ENCODE peak calls at places on chromosomes 16 and 17, in eight cellular contexts. M, O, P, Z, X, L, W and G are unnamed samples.
A peak's percentile ranks its signal among the peaks of the same experiment; 100 is the strongest.

GRCh38 chr16:64590516-64590915 is 531.3 kb downstream of the CDH11 start:
- DNase-seq in X (no peak), L (no peak), M (no peak), Z (no peak), W (no peak), O (no peak), P (no peak), G (no peak)

GRCh38 chr17:48478224-48479013 is 48.4 kb upstream of the SKAP1 start:
- DNase-seq in W (no peak), L (no peak), X (no peak), Z (peak; percentile 84), O (no peak), P (no peak), M (no peak), G (no peak)

GRCh38 chr17:8056232-8056975 is 17.5 kb downstream of the ALOX15B start:
- DNase-seq in X (no peak), L (peak; percentile 78), P (peak; percentile 81), M (no peak), O (peak; percentile 84), Z (peak; percentile 44), W (no peak), G (peak; percentile 57)

GRCh38 chr16:11097094-11097781 is 152.9 kb downstream of the CLEC16A start:
- DNase-seq in O (no peak), X (no peak), Z (no peak), P (no peak), M (no peak), L (no peak), W (peak; percentile 64), G (no peak)

GRCh38 chr16:77221482-77221881 is 22.3 kb downstream of the SYCE1L start:
- DNase-seq in X (no peak), W (no peak), M (no peak), O (no peak), P (no peak), L (no peak), Z (no peak), G (no peak)

GRCh38 chr17:51371732-51372151 is 111.4 kb downstream of the UTP18 start:
- DNase-seq in P (no peak), O (peak; percentile 34), Z (peak; percentile 28), X (peak; percentile 87), W (peak; percentile 85), M (peak; percentile 84), L (no peak), G (no peak)

GRCh38 chr17:40846515-40847155 is 20.4 kb downstream of the KRT12 start:
- DNase-seq in Z (no peak), P (no peak), M (no peak), L (no peak), O (no peak), W (no peak), X (no peak), G (no peak)

GRCh38 chr16:84449156-84450140 is 55.0 kb downstream of the MEAK7 start:
- DNase-seq in M (no peak), W (no peak), L (peak; percentile 67), O (peak; percentile 29), P (peak; percentile 5), Z (no peak), X (no peak), G (peak; percentile 71)

GRCh38 chr16:57538235-57538711 is 1.9 kb upstream of the CCDC102A start:
- DNase-seq in W (no peak), P (peak; percentile 23), M (no peak), L (peak; percentile 57), Z (no peak), O (no peak), X (no peak), G (no peak)

GRCh38 chr16:85686912-85687591 is 1.7 kb downstream of the GINS2 start:
- DNase-seq in P (no peak), Z (no peak), W (no peak), M (no peak), O (no peak), L (peak; percentile 54), X (no peak), G (peak; percentile 67)

GRCh38 chr17:5282639-5283217 is 644 bp downstream of the RABEP1 start:
- DNase-seq in O (no peak), L (no peak), W (no peak), M (no peak), X (peak; percentile 12), P (no peak), Z (no peak), G (peak; percentile 15)

GRCh38 chr16:27769561-27770222 is 219.7 kb downstream of the KATNIP start:
- DNase-seq in O (no peak), P (no peak), X (no peak), L (peak; percentile 71), Z (no peak), W (no peak), M (peak; percentile 80), G (no peak)

DNA sequence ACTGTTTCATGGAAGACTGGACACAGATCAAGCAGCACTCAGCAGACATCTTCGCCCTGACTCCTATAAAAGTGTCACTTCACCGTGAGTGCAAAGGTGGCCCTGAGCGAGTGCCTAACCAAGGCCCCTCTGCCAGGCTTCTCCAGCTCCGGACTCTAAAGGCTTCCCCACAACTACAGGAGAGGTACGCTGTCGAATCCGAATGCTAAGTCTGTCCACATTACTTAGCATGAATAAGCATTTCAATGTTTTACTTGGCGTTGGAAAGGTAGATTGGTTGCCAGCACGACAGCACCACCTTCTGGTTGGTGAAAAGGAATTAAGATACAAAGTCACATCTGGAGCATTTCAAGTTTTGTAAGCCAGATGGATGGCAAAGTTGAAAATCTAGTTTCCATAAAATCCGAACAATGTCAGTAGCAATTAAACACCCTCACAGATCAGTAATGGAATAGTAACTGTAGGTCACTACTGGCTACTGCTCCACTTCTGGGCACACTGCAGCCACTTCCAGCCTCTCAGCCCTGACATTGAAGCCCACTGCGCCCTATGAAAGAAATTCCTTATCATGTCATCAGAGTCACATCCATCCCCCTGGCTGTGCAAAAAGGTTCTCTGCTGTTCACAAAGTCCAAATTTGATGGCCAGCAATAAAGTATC is 100.9 kb downstream of the PARN start:
- DNase-seq in Z (peak; percentile 81), L (no peak), M (peak; percentile 66), P (peak; percentile 77), W (peak; percentile 61), X (peak; percentile 90), O (peak; percentile 81), G (peak; percentile 78)
- TF ChIP-seq POLR2AphosphoS5 in Z (no peak), L (no peak), M (no peak), P (peak; percentile 71), W (no peak), X (no peak), O (peak; percentile 94), G (peak; percentile 42)

GRCh38 chr17:79833110-79833450 is 6.2 kb downstream of the CBX4 start:
- DNase-seq in M (no peak), P (no peak), W (no peak), L (no peak), X (no peak), O (no peak), Z (no peak), G (no peak)

GRCh38 chr17:79835470-79835899 is 3.8 kb downstream of the CBX4 start:
- DNase-seq in P (no peak), Z (no peak), L (peak; percentile 81), M (no peak), X (peak; percentile 64), O (no peak), W (peak; percentile 65), G (no peak)

GRCh38 chr17:79833744-79834574 is 5.3 kb downstream of the CBX4 start:
- DNase-seq in O (no peak), W (no peak), P (no peak), M (no peak), L (peak; percentile 78), Z (no peak), X (peak; percentile 62), G (no peak)

GRCh38 chr17:79835953-79836951 is 3.0 kb downstream of the CBX4 start:
- DNase-seq in Z (no peak), P (peak; percentile 90), L (peak; percentile 85), O (peak; percentile 71), M (peak; percentile 42), X (peak; percentile 99), W (no peak), G (peak; percentile 87)

GRCh38 chr17:79834575-79835469 is 4.4 kb downstream of the CBX4 start:
- DNase-seq in M (no peak), X (peak; percentile 81), Z (no peak), O (no peak), P (no peak), W (peak; percentile 84), L (peak; percentile 82), G (no peak)
- H3K4me1 ChIP-seq in M (peaks cover 46% of the 10 kb centered on the region), X (peaks cover 47% of the 10 kb centered on the region), Z (peaks cover 13% of the 10 kb centered on the region), O (peaks cover 28% of the 10 kb centered on the region), P (peaks cover 64% of the 10 kb centered on the region), W (peaks cover 15% of the 10 kb centered on the region), L (peaks cover 66% of the 10 kb centered on the region), G (peaks cover 62% of the 10 kb centered on the region)

GRCh38 chr17:1624650-1625049 is 4.0 kb downstream of the SLC43A2 start:
- DNase-seq in P (no peak), M (no peak), X (no peak), O (no peak), Z (no peak), L (no peak), W (no peak), G (no peak)

GRCh38 chr17:1625507-1626080 is 3.0 kb downstream of the SLC43A2 start:
- DNase-seq in M (no peak), Z (no peak), W (no peak), X (no peak), P (peak; percentile 54), L (no peak), O (no peak), G (no peak)

GRCh38 chr17:1625053-1625452 is 3.6 kb downstream of the SLC43A2 start:
- DNase-seq in W (no peak), X (no peak), P (no peak), M (no peak), O (no peak), Z (no peak), L (no peak), G (no peak)

GRCh38 chr17:1627219-1627986 is 1.2 kb downstream of the SLC43A2 start:
- DNase-seq in M (no peak), L (peak; percentile 87), W (no peak), Z (no peak), O (no peak), P (no peak), X (peak; percentile 56), G (peak; percentile 44)

DNA sequence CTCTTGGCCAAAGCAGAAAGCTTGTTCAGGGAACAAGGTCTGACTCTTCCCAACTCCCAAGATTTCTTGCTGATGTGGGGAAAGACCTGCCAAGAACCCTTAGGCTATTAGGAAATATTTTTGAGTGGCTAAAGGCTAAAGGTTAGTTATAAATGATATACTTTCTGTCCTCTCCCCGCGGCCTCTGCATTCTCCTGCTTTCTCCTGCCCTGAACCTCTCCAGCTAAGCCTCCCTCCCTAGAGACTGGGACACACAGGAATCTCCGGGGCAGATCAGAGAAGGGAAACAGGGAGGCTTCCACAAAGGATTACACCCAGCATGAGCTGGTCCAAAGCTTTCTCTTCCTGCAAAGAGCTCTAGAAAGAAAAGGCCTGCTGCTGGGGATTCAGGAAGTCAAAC is 2.3 kb downstream of the SLC43A2 start:
- DNase-seq in L (no peak), O (no peak), M (no peak), P (no peak), Z (no peak), W (no peak), X (no peak), G (no peak)
- H3K27ac ChIP-seq in L (peak overlapping the region; percentile 98), O (no peak overlapping the region), M (no peak overlapping the region), P (peak overlapping the region; percentile 91), Z (no peak overlapping the region), W (no peak overlapping the region), X (no peak overlapping the region), G (peak overlapping the region; percentile 92)

DNA sequence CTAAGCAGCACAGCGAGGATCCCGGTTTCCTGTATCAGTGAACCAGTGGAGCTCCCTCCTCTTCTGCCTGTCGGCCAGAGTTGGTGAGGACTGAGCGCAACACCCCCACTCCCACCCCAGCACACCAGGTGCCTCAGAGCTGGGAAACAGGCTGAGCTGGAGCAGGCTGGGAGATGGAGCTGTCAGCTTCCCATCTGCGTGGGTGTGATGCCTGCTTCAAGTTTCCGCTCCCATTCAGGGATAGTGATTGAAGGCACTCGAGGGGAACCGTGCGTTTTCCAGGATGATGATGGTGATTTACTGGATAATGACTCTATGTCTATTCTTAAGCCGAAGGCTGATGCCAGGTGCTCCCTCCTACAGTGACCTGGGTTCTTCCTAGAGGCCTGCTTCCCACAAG is 144.5 kb downstream of the TMEM132E start:
- DNase-seq in L (no peak), O (no peak), P (no peak), Z (no peak), X (no peak), M (no peak), W (no peak), G (no peak)
- TF ChIP-seq POLR2AphosphoS5 in L (no peak), O (no peak), P (no peak), Z (no peak), X (no peak), M (no peak), W (no peak), G (no peak)